ENCODE peak calls at places on chromosomes 13 and 19, in four cellular contexts. H is breast epithelium, K is lung, J is testis. W is an unnamed sample. For H3K9me3, the result is how much of the 10 kb centered on the place peaks cover.

GRCh38 chr13:79423801-79424642 is 18.0 kb upstream of the RBM26 start:
- DNase-seq in H (no peak), K (no peak), J (no peak), W (no peak)

GRCh38 chr13:30861836-30862467 is 44.1 kb upstream of the MEDAG start:
- DNase-seq in H (no peak), K (no peak), J (no peak), W (no peak)

GRCh38 chr13:113077566-113077952 is 28.0 kb upstream of the F7 start:
- DNase-seq in H (no peak), K (no peak), J (no peak), W (no peak)

GRCh38 chr13:52830946-52831345 is 17.5 kb downstream of the PCDH8 start:
- DNase-seq in H (no peak), K (no peak), J (no peak), W (no peak)

GRCh38 chr19:23810496-23810895 is 51.8 kb upstream of the ZNF681 start:
- DNase-seq in H (no peak), K (no peak), J (no peak), W (no peak)

GRCh38 chr13:51041126-51041525 is 69.9 kb downstream of the C13orf42 start:
- DNase-seq in H (no peak), K (no peak), J (no peak), W (no peak)

GRCh38 chr13:37956536-37956935 is 87.0 kb upstream of the TRPC4 start:
- DNase-seq in H (no peak), K (no peak), J (no peak), W (no peak)

GRCh38 chr13:75986818-75987217 is 350.7 kb downstream of the LMO7 start:
- DNase-seq in H (no peak), K (no peak), J (no peak), W (no peak)

GRCh38 chr13:83151308-83151660 is 731.0 kb downstream of the SLITRK1 start:
- DNase-seq in H (no peak), K (no peak), J (no peak), W (no peak)

GRCh38 chr13:112182251-112182650 is 115.3 kb downstream of the SOX1 start:
- DNase-seq in H (no peak), K (no peak), J (no peak), W (no peak)

GRCh38 chr19:35986664-35987570 is 8.1 kb upstream of the SDHAF1 start:
- DNase-seq in H (no peak), K (peak), J (peak), W (peak)

GRCh38 chr19:45999653-46000121 is 4.4 kb downstream of the CCDC61 start:
- DNase-seq in H (no peak), K (no peak), J (peak), W (no peak)

GRCh38 chr19:5149930-5150329 is 181.0 kb downstream of the KDM4B start:
- DNase-seq in H (no peak), K (no peak), J (no peak), W (no peak)

GRCh38 chr19:3491396-3492119 is 8.3 kb upstream of the SMIM44 start:
- DNase-seq in H (no peak), K (no peak), J (no peak), W (no peak)

GRCh38 chr13:105316731-105317130 is 1218.7 kb downstream of the EFNB2 start:
- DNase-seq in H (no peak), K (no peak), J (no peak), W (no peak)

GRCh38 chr13:21557995-21558394 is 46.0 kb downstream of the MICU2 start:
- DNase-seq in H (no peak), K (no peak), J (no peak), W (peak)

GRCh38 chr19:33280351-33280921 is 21.9 kb downstream of the CEBPA start:
- DNase-seq in H (no peak), K (no peak), J (no peak), W (no peak)

GRCh38 chr19:31109626-31110025 is 239.6 kb downstream of the TSHZ3 start:
- DNase-seq in H (no peak), K (no peak), J (no peak), W (peak)

GRCh38 chr19:17718467-17718987 is 753 bp upstream of the MAP1S start:
- DNase-seq in H (no peak), K (no peak), J (no peak), W (no peak)
- H3K27ac ChIP-seq in H (peak), K (peak), J (no peak), W (no peak)

GRCh38 chr19:50172726-50173125 is 9.6 kb upstream of the IZUMO2 start:
- DNase-seq in H (no peak), K (no peak), J (no peak), W (peak)

GRCh38 chr19:50173144-50173543 is 10.1 kb upstream of the IZUMO2 start:
- DNase-seq in H (no peak), K (no peak), J (no peak), W (peak)

GRCh38 chr19:50175924-50176323 is 12.8 kb upstream of the IZUMO2 start:
- DNase-seq in H (no peak), K (no peak), J (no peak), W (no peak)

GRCh38 chr19:50174100-50174793 is 11.2 kb upstream of the IZUMO2 start:
- DNase-seq in H (no peak), K (no peak), J (no peak), W (no peak)

DNA sequence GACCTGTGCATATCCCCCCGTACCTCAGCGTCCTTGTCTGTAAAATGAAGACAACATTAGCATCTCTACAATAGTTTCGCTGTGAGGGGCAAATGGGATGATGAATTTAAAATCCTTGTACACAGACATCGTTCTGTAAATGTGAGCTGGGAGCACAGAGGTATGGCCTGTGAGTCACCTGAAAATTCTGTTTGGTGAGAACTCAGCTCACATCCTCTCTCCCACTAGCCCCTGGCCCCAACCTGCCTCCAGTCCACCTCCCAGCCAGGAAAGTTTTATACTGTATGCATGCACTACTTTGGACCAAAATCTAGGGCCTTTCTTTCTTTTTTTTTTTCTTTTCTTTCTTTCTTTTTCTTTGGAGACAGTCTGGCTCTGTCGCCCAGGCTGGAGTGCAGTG is 8.7 kb upstream of the IZUMO2 start:
- DNase-seq in H (no peak), K (no peak), J (no peak), W (no peak)
- H3K9me3 ChIP-seq in H (under half), K (under half), J (under half), W (under half)

GRCh38 chr19:57410748-57411671 is at the start of gene ZNF17:
- DNase-seq in H (peak), K (peak), J (peak), W (peak)
- H3K27ac ChIP-seq in H (peak), K (peak), J (peak), W (peak)

GRCh38 chr13:48633695-48634094 is 20.0 kb upstream of the CYSLTR2 start:
- DNase-seq in H (no peak), K (no peak), J (no peak), W (no peak)

GRCh38 chr13:48637601-48638000 is 16.1 kb upstream of the CYSLTR2 start:
- DNase-seq in H (no peak), K (no peak), J (no peak), W (no peak)

GRCh38 chr13:48636550-48636949 is 17.2 kb upstream of the CYSLTR2 start:
- DNase-seq in H (no peak), K (no peak), J (no peak), W (no peak)

GRCh38 chr13:48634631-48635030 is 19.1 kb upstream of the CYSLTR2 start:
- DNase-seq in H (no peak), K (no peak), J (no peak), W (no peak)

GRCh38 chr13:48635478-48635877 is 18.3 kb upstream of the CYSLTR2 start:
- DNase-seq in H (no peak), K (no peak), J (no peak), W (no peak)
- H3K9me3 ChIP-seq in H (under half), K (under half), J (under half), W (under half)

GRCh38 chr19:53102701-53103140 is 501 bp downstream of the ZNF160 start:
- DNase-seq in H (no peak), K (no peak), J (no peak), W (peak)
- H3K27ac ChIP-seq in H (peak), K (peak), J (peak), W (peak)

GRCh38 chr19:16889429-16889882 is 657 bp downstream of the F2RL3 start:
- DNase-seq in H (no peak), K (no peak), J (peak), W (no peak)
- H3K9me3 ChIP-seq in H (under half), K (under half), J (under half), W (under half)

W was measured in SJCRH30.